ENCODE peak calls at places on chromosome 18, in six cellular contexts. K is activated CD4-positive, alpha-beta memory T cell treated with anti-CD3 and anti-CD28 coated beads for 36 hours; V is GM23248; W is K562; D is AG09319; H is effector memory CD8-positive, alpha-beta T cell. R is an unnamed sample.
A peak's percentile ranks its signal among the peaks of the same experiment; 100 is the strongest.

GRCh38 chr18:8669571-8669970 is 35.8 kb upstream of the MTCL1 start:
- DNase-seq in K (no peak), V (no peak), W (no peak), D (no peak), H (no peak), R (no peak)

GRCh38 chr18:50097702-50098101 is 97.2 kb downstream of the MYO5B start:
- DNase-seq in K (no peak), V (peak; percentile 21), W (no peak), D (no peak), H (no peak), R (no peak)

GRCh38 chr18:427005-427404 is 73.5 kb downstream of the COLEC12 start:
- DNase-seq in K (peak; percentile 16), V (peak; percentile 95), W (no peak), D (peak; percentile 63), H (no peak), R (peak; percentile 88)

GRCh38 chr18:5806860-5807259 is 88.5 kb downstream of the TMEM200C start:
- DNase-seq in K (no peak), V (no peak), W (no peak), D (no peak), H (no peak), R (no peak)

GRCh38 chr18:48945953-48946217 is 4.9 kb downstream of the SMAD7 start:
- DNase-seq in K (no peak), V (no peak), W (no peak), D (no peak), H (no peak), R (no peak)

GRCh38 chr18:44901283-44901682 is 220.6 kb downstream of the SETBP1 start:
- DNase-seq in K (no peak), V (no peak), W (no peak), D (no peak), H (no peak), R (peak; percentile 7)

GRCh38 chr18:7028625-7029024 is 89.0 kb downstream of the LAMA1 start:
- DNase-seq in K (no peak), V (no peak), W (no peak), D (no peak), H (no peak), R (no peak)

GRCh38 chr18:26865557-26865956 is at the start of gene AQP4:
- DNase-seq in K (no peak), V (no peak), W (no peak), D (no peak), H (no peak), R (no peak)

GRCh38 chr18:1526996-1527395 is 622.3 kb downstream of the ADCYAP1 start:
- DNase-seq in K (no peak), V (no peak), W (no peak), D (no peak), H (no peak), R (no peak)

GRCh38 chr18:31977270-31977872 is 34.4 kb upstream of the TRAPPC8 start:
- DNase-seq in K (peak; percentile 38), V (peak; percentile 55), W (peak; percentile 62), D (peak; percentile 11), H (peak; percentile 33), R (peak; percentile 47)

GRCh38 chr18:55110436-55110835 is 151.2 kb upstream of the CCDC68 start:
- DNase-seq in K (no peak), V (no peak), W (no peak), D (no peak), H (no peak), R (no peak)

GRCh38 chr18:32349728-32350395 is 120.8 kb downstream of the GAREM1 start:
- DNase-seq in K (no peak), V (peak; percentile 94), W (no peak), D (peak; percentile 79), H (no peak), R (peak; percentile 98)

GRCh38 chr18:9293948-9294347 is 40.6 kb upstream of the TWSG1 start:
- DNase-seq in K (no peak), V (no peak), W (no peak), D (no peak), H (no peak), R (no peak)

GRCh38 chr18:23281626-23282436 is 146.5 kb downstream of the CABLES1 start:
- DNase-seq in K (no peak), V (peak; percentile 89), W (no peak), D (peak; percentile 36), H (no peak), R (peak; percentile 70)

GRCh38 chr18:37565138-37565984 is at the start of gene CELF4:
- DNase-seq in K (no peak), V (peak; percentile 41), W (no peak), D (no peak), H (no peak), R (peak; percentile 14)

GRCh38 chr18:79581406-79581805 is 98.2 kb upstream of the CTDP1 start:
- DNase-seq in K (no peak), V (no peak), W (no peak), D (no peak), H (no peak), R (no peak)

GRCh38 chr18:57784034-57784815 is 18.9 kb downstream of the ATP8B1 start:
- DNase-seq in K (no peak), V (peak; percentile 87), W (peak; percentile 11), D (no peak), H (no peak), R (peak; percentile 93)

GRCh38 chr18:58495634-58496033 is 133.3 kb downstream of the ALPK2 start:
- DNase-seq in K (no peak), V (no peak), W (no peak), D (no peak), H (no peak), R (no peak)